ENCODE peak calls at places on chromosomes 13 and 19, in five cellular contexts. W, E, C, S and M are unnamed samples.
A peak's percentile ranks its signal among the peaks of the same experiment; 100 is the strongest.

GRCh38 chr19:52943884-52944643 is 18.6 kb downstream of the ZNF816 start:
- DNase-seq in W (peak; percentile 63), E (no peak), C (no peak), S (no peak), M (no peak)

GRCh38 chr19:53671621-53672111 is 39.9 kb downstream of the DPRX start:
- DNase-seq in W (no peak), E (no peak), C (no peak), S (no peak), M (no peak)

GRCh38 chr19:45508931-45509691 is 1.8 kb downstream of the VASP start:
- DNase-seq in W (peak; percentile 20), E (peak; percentile 71), C (peak; percentile 81), S (no peak), M (peak; percentile 62)

GRCh38 chr19:50434525-50434924 is 1.8 kb downstream of the MYBPC2 start:
- DNase-seq in W (no peak), E (no peak), C (no peak), S (no peak), M (no peak)

GRCh38 chr19:23440791-23441190 is 45.5 kb upstream of the ZNF91 start:
- DNase-seq in W (no peak), E (peak; percentile 26), C (no peak), S (no peak), M (no peak)

GRCh38 chr13:92590503-92590908 is 636.1 kb upstream of the GPC6 start:
- DNase-seq in W (peak; percentile 21), E (no peak), C (peak; percentile 55), S (no peak), M (peak; percentile 39)

GRCh38 chr19:13015361-13016231 is 20.3 kb downstream of the NFIX start:
- DNase-seq in W (no peak), E (no peak), C (peak; percentile 40), S (no peak), M (no peak)

GRCh38 chr13:25908390-25908789 is 143.4 kb downstream of the SHISA2 start:
- DNase-seq in W (no peak), E (no peak), C (no peak), S (no peak), M (no peak)

GRCh38 chr13:112931028-112931934 is 37.7 kb upstream of the MCF2L start:
- DNase-seq in W (peak; percentile 17), E (no peak), C (peak; percentile 74), S (no peak), M (peak; percentile 54)

GRCh38 chr13:21997726-21998125 is 326.9 kb downstream of the FGF9 start:
- DNase-seq in W (no peak), E (no peak), C (no peak), S (no peak), M (no peak)

GRCh38 chr13:79451500-79451962 is 29.4 kb upstream of the NDFIP2 start:
- DNase-seq in W (peak; percentile 89), E (peak; percentile 93), C (peak; percentile 88), S (peak; percentile 81), M (peak; percentile 79)

GRCh38 chr19:28823338-28823961 is 389.5 kb downstream of the UQCRFS1 start:
- DNase-seq in W (peak; percentile 1), E (no peak), C (no peak), S (no peak), M (no peak)

GRCh38 chr13:30142502-30143211 is 164.7 kb downstream of the KATNAL1 start:
- DNase-seq in W (peak; percentile 84), E (no peak), C (peak; percentile 90), S (no peak), M (peak; percentile 94)

GRCh38 chr13:21902709-21903098 is 231.8 kb downstream of the FGF9 start:
- DNase-seq in W (no peak), E (no peak), C (no peak), S (no peak), M (no peak)

GRCh38 chr19:17522988-17523872 is 11.8 kb downstream of the PGLS start:
- DNase-seq in W (no peak), E (peak; percentile 89), C (no peak), S (peak; percentile 26), M (no peak)

GRCh38 chr13:91184244-91184926 is 163.1 kb upstream of the MIR17HG start:
- DNase-seq in W (no peak), E (no peak), C (peak; percentile 2), S (no peak), M (no peak)

GRCh38 chr13:50608357-50608756 is 235.1 kb downstream of the DLEU7 start:
- DNase-seq in W (no peak), E (no peak), C (no peak), S (no peak), M (no peak)

GRCh38 chr13:26377038-26377437 is 123.1 kb downstream of the CDK8 start:
- DNase-seq in W (peak; percentile 20), E (peak; percentile 22), C (peak; percentile 20), S (no peak), M (peak; percentile 42)

GRCh38 chr19:56671613-56671994 is at the start of gene ZNF835:
- DNase-seq in W (peak; percentile 18), E (peak; percentile 88), C (peak; percentile 22), S (peak; percentile 88), M (no peak)

GRCh38 chr19:54570316-54570715 is 3.3 kb upstream of the LILRA2 start:
- DNase-seq in W (no peak), E (no peak), C (no peak), S (no peak), M (no peak)

GRCh38 chr19:34767967-34768366 is 5.0 kb downstream of the ZNF599 start:
- DNase-seq in W (no peak), E (no peak), C (no peak), S (no peak), M (no peak)

GRCh38 chr13:20258208-20258962 is 26.3 kb upstream of the GJB6 start:
- DNase-seq in W (no peak), E (no peak), C (no peak), S (no peak), M (no peak)

GRCh38 chr19:42392165-42392564 is 2.1 kb upstream of the CNFN start:
- DNase-seq in W (no peak), E (no peak), C (no peak), S (no peak), M (no peak)

GRCh38 chr19:12825259-12826131 is 8.9 kb downstream of the RTBDN start:
- DNase-seq in W (no peak), E (no peak), C (no peak), S (no peak), M (no peak)